ENCODE peak calls at places on chromosomes 13 and 19, in eight cellular contexts. V is HEK293T, E is heart left ventricle, B is substantia nigra, T is NCI-H345, S is HuH-7, D is HTR-8/SVneo, Y is AG09319. Q is an unnamed sample.

GRCh38 chr13:24540236-24541126 is 27.9 kb upstream of the PARP4 start:
- DNase-seq in V (peak; percentile 5), E (no peak), B (no peak), T (no peak), S (peak; percentile 36), D (no peak), Y (no peak), Q (no peak)

GRCh38 chr19:48806518-48806817 is 4.4 kb downstream of the BCAT2 start:
- DNase-seq in V (no peak), E (peak; percentile 46), B (no peak), T (peak; percentile 30), S (no peak), D (no peak), Y (no peak), Q (no peak)

GRCh38 chr13:36151591-36151990 is 20.4 kb upstream of the DCLK1 start:
- DNase-seq in V (no peak), E (no peak), B (no peak), T (no peak), S (no peak), D (no peak), Y (no peak), Q (no peak)

GRCh38 chr13:114148521-114148855 is 16.1 kb upstream of the RASA3 start:
- DNase-seq in V (no peak), E (peak; percentile 8), B (no peak), T (no peak), S (no peak), D (no peak), Y (no peak), Q (no peak)

GRCh38 chr19:43660301-43660700 is 9.7 kb downstream of the PLAUR start:
- DNase-seq in V (no peak), E (no peak), B (no peak), T (no peak), S (no peak), D (no peak), Y (no peak), Q (no peak)

GRCh38 chr19:50662442-50663279 is 13.4 kb downstream of the C19orf81 start:
- DNase-seq in V (no peak), E (no peak), B (no peak), T (no peak), S (no peak), D (no peak), Y (no peak), Q (no peak)

GRCh38 chr19:50308991-50309390 is 20.2 kb downstream of the KCNC3 start:
- DNase-seq in V (no peak), E (no peak), B (no peak), T (no peak), S (no peak), D (no peak), Y (no peak), Q (no peak)

GRCh38 chr13:99119686-99120085 is 81.0 kb upstream of the UBAC2 start:
- DNase-seq in V (no peak), E (no peak), B (no peak), T (no peak), S (no peak), D (no peak), Y (no peak), Q (no peak)

GRCh38 chr13:97127842-97128241 is 94.3 kb upstream of the MBNL2 start:
- DNase-seq in V (no peak), E (no peak), B (no peak), T (no peak), S (peak; percentile 10), D (no peak), Y (no peak), Q (no peak)

Q was measured in amygdala.